ENCODE peak calls at places on chromosome 1, in six cellular contexts. U is aorta; K is esophagus squamous epithelium; T is pancreas; C is CD4-positive, CD25-positive, alpha-beta regulatory T cell; A is psoas muscle. X is an unnamed sample.

GRCh38 chr1:158028956-158029355 is 35.5 kb downstream of the KIRREL1 start:
- DNase-seq in U (no peak), K (no peak), T (no peak), C (no peak), A (no peak), X (no peak)

GRCh38 chr1:54965624-54966340 is 14.6 kb upstream of the TMEM61 start:
- DNase-seq in U (no peak), K (no peak), T (no peak), C (no peak), A (peak; percentile 62), X (no peak)

GRCh38 chr1:178161516-178161915 is 67.6 kb downstream of the RASAL2 start:
- DNase-seq in U (no peak), K (no peak), T (no peak), C (no peak), A (no peak), X (no peak)

GRCh38 chr1:67850151-67850551 is 16.9 kb upstream of the GNG12 start:
- DNase-seq in U (no peak), K (no peak), T (no peak), C (no peak), A (no peak), X (no peak)

GRCh38 chr1:16038620-16038912 is 5.0 kb upstream of the CLCNKB start:
- DNase-seq in U (no peak), K (no peak), T (no peak), C (no peak), A (no peak), X (no peak)

GRCh38 chr1:1075148-1075935 is 1.2 kb upstream of the RNF223 start:
- DNase-seq in U (peak; percentile 74), K (no peak), T (no peak), C (no peak), A (peak; percentile 12), X (no peak)

GRCh38 chr1:50419907-50420248 is 3.4 kb downstream of the DMRTA2 start:
- DNase-seq in U (no peak), K (no peak), T (no peak), C (no peak), A (no peak), X (no peak)

GRCh38 chr1:208254862-208255261 is 10.7 kb upstream of the PLXNA2 start:
- DNase-seq in U (no peak), K (no peak), T (no peak), C (no peak), A (no peak), X (no peak)

GRCh38 chr1:216665381-216665780 is 57.8 kb downstream of the ESRRG start:
- DNase-seq in U (no peak), K (no peak), T (no peak), C (no peak), A (no peak), X (no peak)

GRCh38 chr1:216670118-216670870 is 52.9 kb downstream of the ESRRG start:
- DNase-seq in U (no peak), K (no peak), T (no peak), C (no peak), A (no peak), X (no peak)

GRCh38 chr1:216665891-216666290 is 57.3 kb downstream of the ESRRG start:
- DNase-seq in U (no peak), K (no peak), T (no peak), C (no peak), A (no peak), X (no peak)

GRCh38 chr1:216662681-216663080 is 60.5 kb downstream of the ESRRG start:
- DNase-seq in U (no peak), K (no peak), T (no peak), C (no peak), A (no peak), X (no peak)

DNA sequence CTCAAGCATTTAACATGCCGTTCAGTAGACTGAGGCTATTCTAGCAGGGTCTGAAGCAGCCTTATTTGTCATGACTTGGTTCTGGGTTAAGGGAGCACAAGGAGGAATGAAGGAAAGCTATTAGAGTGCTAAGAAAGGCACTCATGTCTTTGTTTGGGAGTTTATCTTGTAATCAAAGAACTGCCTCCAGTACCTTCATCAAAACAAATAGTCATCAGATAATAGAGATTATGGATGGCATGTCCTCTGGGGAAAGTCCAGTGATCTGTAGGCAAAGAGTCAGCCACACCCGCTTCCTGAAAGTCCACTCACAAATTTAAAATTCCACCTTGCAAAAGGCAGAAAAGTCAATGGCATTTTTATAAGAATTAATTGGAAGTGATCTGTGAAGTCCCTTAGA is 56.8 kb downstream of the ESRRG start:
- DNase-seq in U (no peak), K (no peak), T (no peak), C (no peak), A (no peak), X (no peak)
- H3K36me3 ChIP-seq in U (no peaks in the 10 kb centered on the region), K (no peaks in the 10 kb centered on the region), T (no peaks in the 10 kb centered on the region), C (no peaks in the 10 kb centered on the region), A (no peaks in the 10 kb centered on the region), X (no peaks in the 10 kb centered on the region)

GRCh38 chr1:206901944-206902343 is 4.7 kb downstream of the IL24 start:
- DNase-seq in U (no peak), K (no peak), T (no peak), C (no peak), A (no peak), X (no peak)

GRCh38 chr1:206898909-206899431 is 1.7 kb downstream of the IL24 start:
- DNase-seq in U (no peak), K (no peak), T (no peak), C (no peak), A (no peak), X (no peak)

GRCh38 chr1:206898089-206898908 is 1.1 kb downstream of the IL24 start:
- DNase-seq in U (no peak), K (no peak), T (no peak), C (no peak), A (no peak), X (no peak)

GRCh38 chr1:206899717-206900116 is 2.5 kb downstream of the IL24 start:
- DNase-seq in U (no peak), K (no peak), T (no peak), C (no peak), A (no peak), X (no peak)

GRCh38 chr1:206900149-206900548 is 2.9 kb downstream of the IL24 start:
- DNase-seq in U (no peak), K (no peak), T (no peak), C (no peak), A (no peak), X (no peak)
- H3K4me1 ChIP-seq in U (no peaks in the 10 kb centered on the region), K (peaks cover 10% of the 10 kb centered on the region), T (no peaks in the 10 kb centered on the region), C (peaks cover 11% of the 10 kb centered on the region), A (no peaks in the 10 kb centered on the region), X (peaks cover 5% of the 10 kb centered on the region)

DNA sequence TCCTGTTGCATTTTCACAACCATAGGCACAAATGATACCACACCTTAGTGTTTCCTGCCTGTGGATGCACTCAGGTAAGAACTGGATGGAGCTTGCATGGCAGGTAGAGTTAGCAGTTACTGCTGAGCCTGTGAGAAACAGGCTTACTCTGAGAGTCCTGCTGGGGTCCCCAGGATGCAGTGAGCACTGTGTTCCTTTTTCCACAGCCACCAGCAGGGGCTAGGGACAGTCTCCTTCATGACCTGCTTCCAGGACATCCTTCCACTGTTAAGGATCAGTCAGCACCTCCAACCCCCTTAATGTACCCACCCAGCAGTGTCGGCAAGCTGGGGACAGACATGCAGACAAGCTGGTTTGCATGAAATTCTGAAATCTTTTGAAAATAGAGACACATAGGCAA is 16.3 kb downstream of the CAPN8 start:
- DNase-seq in U (no peak), K (no peak), T (no peak), C (no peak), A (no peak), X (no peak)
- H3K36me3 ChIP-seq in U (no peaks in the 10 kb centered on the region), K (no peaks in the 10 kb centered on the region), T (no peaks in the 10 kb centered on the region), C (no peaks in the 10 kb centered on the region), A (no peaks in the 10 kb centered on the region), X (no peaks in the 10 kb centered on the region)

GRCh38 chr1:109805486-109806180 is 41.9 kb upstream of the EPS8L3 start:
- DNase-seq in U (peak; percentile 6), K (no peak), T (no peak), C (no peak), A (no peak), X (no peak)

GRCh38 chr1:109802901-109803561 is 39.3 kb upstream of the EPS8L3 start:
- DNase-seq in U (peak; percentile 78), K (no peak), T (no peak), C (no peak), A (no peak), X (no peak)

GRCh38 chr1:109802136-109802900 is 38.6 kb upstream of the EPS8L3 start:
- DNase-seq in U (peak; percentile 59), K (no peak), T (no peak), C (peak; percentile 77), A (no peak), X (peak; percentile 48)

GRCh38 chr1:109804660-109805059 is 40.9 kb upstream of the EPS8L3 start:
- DNase-seq in U (peak; percentile 13), K (no peak), T (no peak), C (no peak), A (no peak), X (no peak)

DNA sequence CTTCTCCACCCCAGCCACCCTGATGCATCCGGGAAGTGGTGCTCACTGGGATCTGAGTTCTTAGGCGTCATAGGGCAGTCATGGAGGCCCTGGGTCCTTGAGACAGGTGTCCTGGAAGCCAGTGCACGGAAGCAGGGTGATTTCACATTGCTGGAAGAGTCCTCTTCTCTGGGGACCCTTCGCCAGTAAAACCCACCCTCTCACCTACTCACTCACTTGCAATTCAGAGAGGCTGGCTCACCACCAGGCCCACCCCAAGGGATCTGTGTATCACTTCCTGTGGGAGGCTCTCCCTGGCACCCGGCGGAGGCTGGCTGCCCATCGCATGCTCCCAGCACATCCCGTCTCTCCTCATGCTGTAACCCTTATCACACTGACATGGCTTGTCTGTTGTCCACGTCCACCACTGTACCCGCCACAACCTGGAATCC is 40.2 kb upstream of the EPS8L3 start:
- DNase-seq in U (peak; percentile 81), K (no peak), T (no peak), C (no peak), A (no peak), X (no peak)
- H3K4me1 ChIP-seq in U (no peaks in the 10 kb centered on the region), K (peaks cover 7% of the 10 kb centered on the region), T (no peaks in the 10 kb centered on the region), C (peaks cover 80% of the 10 kb centered on the region), A (peaks cover 20% of the 10 kb centered on the region), X (peaks cover 74% of the 10 kb centered on the region)

X was measured in effector memory CD4-positive, alpha-beta T cell.